ENCODE peak calls at places on chromosomes 13 and 19, in six cellular contexts. E, Y, K, P, C and O are unnamed samples.

GRCh38 chr13:42219870-42220269 is 52.1 kb upstream of the AKAP11 start:
- DNase-seq in E (no peak), C (no peak), Y (no peak), P (no peak), K (no peak), O (no peak)

GRCh38 chr13:50170447-50171037 is 155.3 kb downstream of the KCNRG start:
- DNase-seq in Y (no peak), K (no peak), P (no peak), E (no peak), C (no peak), O (no peak)

GRCh38 chr13:112967666-112968379 is 1.2 kb upstream of the MCF2L start:
- DNase-seq in K (no peak), P (peak), E (no peak), C (no peak), Y (no peak), O (no peak)

GRCh38 chr19:49542446-49542845 is 14.6 kb downstream of the RCN3 start:
- DNase-seq in Y (no peak), E (no peak), C (no peak), P (no peak), K (no peak), O (no peak)

GRCh38 chr19:5804516-5805464 is at the start of gene NRTN:
- DNase-seq in E (no peak), C (peak), Y (peak), K (no peak), P (no peak), O (no peak)

GRCh38 chr19:719081-719512 is 10.4 kb downstream of the PALM start:
- DNase-seq in C (no peak), Y (no peak), E (no peak), P (peak), K (no peak), O (no peak)

GRCh38 chr13:112376050-112376681 is at the start of gene SPACA7:
- DNase-seq in E (no peak), C (no peak), P (no peak), Y (no peak), K (no peak), O (no peak)

GRCh38 chr19:41323430-41324125 is 13.6 kb downstream of the CCDC97 start:
- DNase-seq in E (peak), K (no peak), P (peak), C (peak), Y (no peak), O (no peak)

GRCh38 chr13:75798353-75799245 is 162.5 kb downstream of the LMO7 start:
- DNase-seq in C (no peak), Y (no peak), P (no peak), K (no peak), E (peak), O (no peak)

GRCh38 chr19:16022251-16022650 is 54.0 kb upstream of the TPM4 start:
- DNase-seq in C (no peak), Y (no peak), K (no peak), P (peak), E (no peak), O (no peak)

GRCh38 chr13:98651716-98652115 is 74.8 kb upstream of the STK24 start:
- DNase-seq in C (no peak), P (no peak), E (no peak), Y (no peak), K (no peak), O (no peak)

GRCh38 chr13:90717451-90717936 is 630.0 kb upstream of the MIR17HG start:
- DNase-seq in P (no peak), C (no peak), Y (no peak), E (peak), K (no peak), O (no peak)

GRCh38 chr13:108214511-108215383 is 589 bp downstream of the LIG4 start:
- DNase-seq in P (no peak), Y (peak), C (peak), K (no peak), E (no peak), O (no peak)

GRCh38 chr19:9078651-9079050 is 8.2 kb upstream of the OR1M1 start:
- DNase-seq in Y (no peak), P (no peak), C (no peak), K (no peak), E (no peak), O (no peak)

GRCh38 chr19:14528419-14529253 is 758 bp upstream of the TECR start:
- DNase-seq in Y (no peak), E (no peak), P (peak), K (no peak), C (no peak), O (no peak)

GRCh38 chr13:106373304-106373988 is 162.0 kb downstream of the EFNB2 start:
- DNase-seq in P (no peak), E (no peak), C (peak), Y (no peak), K (no peak), O (peak)

GRCh38 chr13:43924549-43925245 is 45.0 kb downstream of the LACC1 start:
- DNase-seq in C (no peak), E (no peak), P (no peak), K (no peak), Y (no peak), O (no peak)

GRCh38 chr13:22422023-22422422 is 751.1 kb downstream of the FGF9 start:
- DNase-seq in C (no peak), P (no peak), K (no peak), E (no peak), Y (no peak), O (no peak)

GRCh38 chr13:80341771-80342271 is 895 bp upstream of the SPRY2 start:
- DNase-seq in E (peak), P (peak), Y (peak), K (no peak), C (peak), O (peak)

GRCh38 chr19:49632576-49632975 is 7.4 kb downstream of the RRAS start:
- DNase-seq in K (no peak), E (no peak), Y (no peak), C (no peak), P (no peak), O (no peak)

GRCh38 chr19:10517760-10518443 is 655 bp upstream of the S1PR5 start:
- DNase-seq in P (no peak), Y (no peak), K (no peak), C (peak), E (peak), O (no peak)

GRCh38 chr13:22110368-22110767 is 439.5 kb downstream of the FGF9 start:
- DNase-seq in Y (no peak), C (no peak), K (no peak), E (no peak), P (peak), O (no peak)

GRCh38 chr19:39497850-39498261 is 891 bp upstream of the DLL3 start:
- DNase-seq in C (peak), E (peak), Y (peak), K (no peak), P (no peak), O (peak)

GRCh38 chr19:12695997-12696365 is 450 bp downstream of the FBXW9 start:
- DNase-seq in E (no peak), P (no peak), Y (no peak), K (no peak), C (no peak), O (no peak)

GRCh38 chr19:6076675-6077463 is 33.4 kb downstream of the RFX2 start:
- DNase-seq in K (no peak), P (peak), Y (no peak), E (peak), C (no peak), O (no peak)

GRCh38 chr13:19834704-19835103 is 28.7 kb downstream of the ZMYM5 start:
- DNase-seq in P (peak), Y (no peak), C (no peak), E (no peak), K (no peak), O (no peak)

GRCh38 chr19:28406237-28406596 is 806.7 kb downstream of the UQCRFS1 start:
- DNase-seq in P (no peak), C (no peak), K (no peak), Y (no peak), E (no peak), O (no peak)

GRCh38 chr13:49134305-49134704 is 85.8 kb upstream of the MLNR start:
- DNase-seq in C (no peak), E (no peak), Y (no peak), P (no peak), K (no peak), O (no peak)

GRCh38 chr13:33150146-33150545 is 133.9 kb downstream of the KL start:
- DNase-seq in C (no peak), K (no peak), P (no peak), E (peak), Y (peak), O (peak)